ENCODE peak calls at places on chromosomes 13 and 19, in nine cellular contexts. One of them, this sample, is unnamed.

GRCh38 chr19:39032164-39032918 is at the start of gene FBXO27:
- DNase-seq in RWPE1: peak
- DNase-seq in smooth muscle cell of the brain vasculature: no peak
- DNase-seq in substantia nigra: no peak
- DNase-seq in GM18507: no peak
- DNase-seq in effector memory CD8-positive, alpha-beta T cell: no peak
- DNase-seq in suprapubic skin: peak
- DNase-seq in activated CD8-positive, alpha-beta memory T cell treated with anti-CD3 and anti-CD28 coated beads, Interleukin-2, amount 50 U/mL, for 4 hours: no peak
- DNase-seq in NCI-H69: peak
- DNase-seq in this sample: no peak

GRCh38 chr19:50205681-50206138 is 2.3 kb downstream of the MYH14 start:
- DNase-seq in NCI-H69: peak
- DNase-seq in smooth muscle cell of the brain vasculature: no peak
- DNase-seq in GM18507: no peak
- DNase-seq in effector memory CD8-positive, alpha-beta T cell: no peak
- DNase-seq in activated CD8-positive, alpha-beta memory T cell treated with anti-CD3 and anti-CD28 coated beads, Interleukin-2, amount 50 U/mL, for 4 hours: no peak
- DNase-seq in RWPE1: no peak
- DNase-seq in substantia nigra: no peak
- DNase-seq in suprapubic skin: no peak
- DNase-seq in this sample: no peak

GRCh38 chr13:73934771-73935170 is 199.4 kb downstream of the KLF12 start:
- DNase-seq in smooth muscle cell of the brain vasculature: no peak
- DNase-seq in GM18507: no peak
- DNase-seq in RWPE1: no peak
- DNase-seq in activated CD8-positive, alpha-beta memory T cell treated with anti-CD3 and anti-CD28 coated beads, Interleukin-2, amount 50 U/mL, for 4 hours: no peak
- DNase-seq in suprapubic skin: no peak
- DNase-seq in NCI-H69: no peak
- DNase-seq in substantia nigra: no peak
- DNase-seq in effector memory CD8-positive, alpha-beta T cell: no peak
- DNase-seq in this sample: no peak

GRCh38 chr19:13804830-13805683 is 9.8 kb downstream of the ZSWIM4 start:
- DNase-seq in suprapubic skin: no peak
- DNase-seq in effector memory CD8-positive, alpha-beta T cell: no peak
- DNase-seq in smooth muscle cell of the brain vasculature: no peak
- DNase-seq in activated CD8-positive, alpha-beta memory T cell treated with anti-CD3 and anti-CD28 coated beads, Interleukin-2, amount 50 U/mL, for 4 hours: peak
- DNase-seq in substantia nigra: no peak
- DNase-seq in RWPE1: no peak
- DNase-seq in NCI-H69: peak
- DNase-seq in GM18507: no peak
- DNase-seq in this sample: no peak

GRCh38 chr13:31765441-31765840 is 26.1 kb downstream of the RXFP2 start:
- DNase-seq in NCI-H69: no peak
- DNase-seq in activated CD8-positive, alpha-beta memory T cell treated with anti-CD3 and anti-CD28 coated beads, Interleukin-2, amount 50 U/mL, for 4 hours: no peak
- DNase-seq in smooth muscle cell of the brain vasculature: no peak
- DNase-seq in RWPE1: no peak
- DNase-seq in suprapubic skin: no peak
- DNase-seq in GM18507: no peak
- DNase-seq in effector memory CD8-positive, alpha-beta T cell: no peak
- DNase-seq in substantia nigra: no peak
- DNase-seq in this sample: no peak

GRCh38 chr13:96822900-96823299 is 171.4 kb downstream of the OXGR1 start:
- DNase-seq in NCI-H69: peak
- DNase-seq in substantia nigra: no peak
- DNase-seq in GM18507: no peak
- DNase-seq in suprapubic skin: no peak
- DNase-seq in activated CD8-positive, alpha-beta memory T cell treated with anti-CD3 and anti-CD28 coated beads, Interleukin-2, amount 50 U/mL, for 4 hours: no peak
- DNase-seq in RWPE1: no peak
- DNase-seq in smooth muscle cell of the brain vasculature: no peak
- DNase-seq in effector memory CD8-positive, alpha-beta T cell: no peak
- DNase-seq in this sample: no peak

GRCh38 chr19:52935434-52935833 is 12.2 kb upstream of the ZNF888 start:
- DNase-seq in RWPE1: no peak
- DNase-seq in NCI-H69: no peak
- DNase-seq in GM18507: no peak
- DNase-seq in smooth muscle cell of the brain vasculature: no peak
- DNase-seq in activated CD8-positive, alpha-beta memory T cell treated with anti-CD3 and anti-CD28 coated beads, Interleukin-2, amount 50 U/mL, for 4 hours: no peak
- DNase-seq in suprapubic skin: no peak
- DNase-seq in effector memory CD8-positive, alpha-beta T cell: no peak
- DNase-seq in substantia nigra: no peak
- DNase-seq in this sample: no peak

GRCh38 chr13:113970810-113971470 is 2.9 kb downstream of the C13orf46 start:
- DNase-seq in effector memory CD8-positive, alpha-beta T cell: no peak
- DNase-seq in suprapubic skin: no peak
- DNase-seq in activated CD8-positive, alpha-beta memory T cell treated with anti-CD3 and anti-CD28 coated beads, Interleukin-2, amount 50 U/mL, for 4 hours: no peak
- DNase-seq in NCI-H69: no peak
- DNase-seq in smooth muscle cell of the brain vasculature: no peak
- DNase-seq in RWPE1: peak
- DNase-seq in substantia nigra: no peak
- DNase-seq in GM18507: no peak
- DNase-seq in this sample: no peak

GRCh38 chr13:111946214-111946613 is 120.7 kb upstream of the SOX1 start:
- DNase-seq in NCI-H69: no peak
- DNase-seq in GM18507: no peak
- DNase-seq in effector memory CD8-positive, alpha-beta T cell: no peak
- DNase-seq in suprapubic skin: peak
- DNase-seq in RWPE1: no peak
- DNase-seq in smooth muscle cell of the brain vasculature: no peak
- DNase-seq in substantia nigra: no peak
- DNase-seq in activated CD8-positive, alpha-beta memory T cell treated with anti-CD3 and anti-CD28 coated beads, Interleukin-2, amount 50 U/mL, for 4 hours: no peak
- DNase-seq in this sample: no peak

GRCh38 chr19:39142655-39143054 is 17.1 kb downstream of the PAK4 start:
- DNase-seq in suprapubic skin: no peak
- DNase-seq in GM18507: no peak
- DNase-seq in RWPE1: no peak
- DNase-seq in activated CD8-positive, alpha-beta memory T cell treated with anti-CD3 and anti-CD28 coated beads, Interleukin-2, amount 50 U/mL, for 4 hours: no peak
- DNase-seq in effector memory CD8-positive, alpha-beta T cell: no peak
- DNase-seq in substantia nigra: no peak
- DNase-seq in NCI-H69: no peak
- DNase-seq in smooth muscle cell of the brain vasculature: no peak
- DNase-seq in this sample: no peak

GRCh38 chr19:1131718-1132552 is 28.1 kb downstream of the GPX4 start:
- DNase-seq in substantia nigra: no peak
- DNase-seq in NCI-H69: peak
- DNase-seq in smooth muscle cell of the brain vasculature: peak
- DNase-seq in effector memory CD8-positive, alpha-beta T cell: peak
- DNase-seq in suprapubic skin: peak
- DNase-seq in GM18507: peak
- DNase-seq in RWPE1: peak
- DNase-seq in activated CD8-positive, alpha-beta memory T cell treated with anti-CD3 and anti-CD28 coated beads, Interleukin-2, amount 50 U/mL, for 4 hours: peak
- DNase-seq in this sample: no peak

GRCh38 chr13:100491164-100491847 is 97.3 kb downstream of the GGACT start:
- DNase-seq in smooth muscle cell of the brain vasculature: no peak
- DNase-seq in activated CD8-positive, alpha-beta memory T cell treated with anti-CD3 and anti-CD28 coated beads, Interleukin-2, amount 50 U/mL, for 4 hours: no peak
- DNase-seq in GM18507: no peak
- DNase-seq in suprapubic skin: no peak
- DNase-seq in RWPE1: no peak
- DNase-seq in substantia nigra: no peak
- DNase-seq in effector memory CD8-positive, alpha-beta T cell: no peak
- DNase-seq in NCI-H69: peak
- DNase-seq in this sample: no peak

GRCh38 chr13:51920786-51921185 is 59.0 kb downstream of the CCDC70 start:
- DNase-seq in smooth muscle cell of the brain vasculature: no peak
- DNase-seq in RWPE1: no peak
- DNase-seq in effector memory CD8-positive, alpha-beta T cell: no peak
- DNase-seq in activated CD8-positive, alpha-beta memory T cell treated with anti-CD3 and anti-CD28 coated beads, Interleukin-2, amount 50 U/mL, for 4 hours: no peak
- DNase-seq in GM18507: no peak
- DNase-seq in suprapubic skin: peak
- DNase-seq in NCI-H69: no peak
- DNase-seq in substantia nigra: no peak
- DNase-seq in this sample: no peak

GRCh38 chr19:48568345-48568886 is 16.4 kb downstream of the SULT2B1 start:
- DNase-seq in effector memory CD8-positive, alpha-beta T cell: no peak
- DNase-seq in RWPE1: peak
- DNase-seq in substantia nigra: peak
- DNase-seq in NCI-H69: peak
- DNase-seq in activated CD8-positive, alpha-beta memory T cell treated with anti-CD3 and anti-CD28 coated beads, Interleukin-2, amount 50 U/mL, for 4 hours: no peak
- DNase-seq in smooth muscle cell of the brain vasculature: no peak
- DNase-seq in suprapubic skin: peak
- DNase-seq in GM18507: no peak
- DNase-seq in this sample: peak

GRCh38 chr19:3575260-3575741 is 2.6 kb downstream of the HMG20B start:
- DNase-seq in effector memory CD8-positive, alpha-beta T cell: no peak
- DNase-seq in activated CD8-positive, alpha-beta memory T cell treated with anti-CD3 and anti-CD28 coated beads, Interleukin-2, amount 50 U/mL, for 4 hours: no peak
- DNase-seq in RWPE1: no peak
- DNase-seq in substantia nigra: no peak
- DNase-seq in GM18507: no peak
- DNase-seq in suprapubic skin: no peak
- DNase-seq in NCI-H69: peak
- DNase-seq in smooth muscle cell of the brain vasculature: no peak
- DNase-seq in this sample: no peak

GRCh38 chr13:33494596-33495214 is 209.2 kb upstream of the STARD13 start:
- DNase-seq in suprapubic skin: no peak
- DNase-seq in effector memory CD8-positive, alpha-beta T cell: no peak
- DNase-seq in smooth muscle cell of the brain vasculature: peak
- DNase-seq in RWPE1: peak
- DNase-seq in activated CD8-positive, alpha-beta memory T cell treated with anti-CD3 and anti-CD28 coated beads, Interleukin-2, amount 50 U/mL, for 4 hours: no peak
- DNase-seq in GM18507: no peak
- DNase-seq in NCI-H69: peak
- DNase-seq in substantia nigra: no peak
- DNase-seq in this sample: peak

GRCh38 chr13:80235559-80236296 is 105.2 kb downstream of the SPRY2 start:
- DNase-seq in activated CD8-positive, alpha-beta memory T cell treated with anti-CD3 and anti-CD28 coated beads, Interleukin-2, amount 50 U/mL, for 4 hours: no peak
- DNase-seq in NCI-H69: peak
- DNase-seq in smooth muscle cell of the brain vasculature: no peak
- DNase-seq in GM18507: no peak
- DNase-seq in RWPE1: peak
- DNase-seq in effector memory CD8-positive, alpha-beta T cell: no peak
- DNase-seq in substantia nigra: no peak
- DNase-seq in suprapubic skin: no peak
- DNase-seq in this sample: no peak

GRCh38 chr19:46728693-46729339 is 11.9 kb upstream of the PRKD2 start:
- DNase-seq in substantia nigra: no peak
- DNase-seq in NCI-H69: peak
- DNase-seq in effector memory CD8-positive, alpha-beta T cell: peak
- DNase-seq in RWPE1: peak
- DNase-seq in activated CD8-positive, alpha-beta memory T cell treated with anti-CD3 and anti-CD28 coated beads, Interleukin-2, amount 50 U/mL, for 4 hours: peak
- DNase-seq in GM18507: peak
- DNase-seq in suprapubic skin: no peak
- DNase-seq in smooth muscle cell of the brain vasculature: no peak
- DNase-seq in this sample: no peak

GRCh38 chr19:19261350-19262189 is 11.5 kb downstream of the TM6SF2 start:
- DNase-seq in activated CD8-positive, alpha-beta memory T cell treated with anti-CD3 and anti-CD28 coated beads, Interleukin-2, amount 50 U/mL, for 4 hours: no peak
- DNase-seq in substantia nigra: no peak
- DNase-seq in smooth muscle cell of the brain vasculature: no peak
- DNase-seq in RWPE1: no peak
- DNase-seq in NCI-H69: peak
- DNase-seq in suprapubic skin: no peak
- DNase-seq in GM18507: no peak
- DNase-seq in effector memory CD8-positive, alpha-beta T cell: no peak
- DNase-seq in this sample: no peak

GRCh38 chr19:4390017-4390861 is 10.1 kb downstream of the SH3GL1 start:
- DNase-seq in GM18507: no peak
- DNase-seq in RWPE1: no peak
- DNase-seq in smooth muscle cell of the brain vasculature: no peak
- DNase-seq in activated CD8-positive, alpha-beta memory T cell treated with anti-CD3 and anti-CD28 coated beads, Interleukin-2, amount 50 U/mL, for 4 hours: no peak
- DNase-seq in substantia nigra: no peak
- DNase-seq in NCI-H69: peak
- DNase-seq in suprapubic skin: no peak
- DNase-seq in effector memory CD8-positive, alpha-beta T cell: no peak
- DNase-seq in this sample: no peak

GRCh38 chr13:98540476-98540875 is 36.4 kb downstream of the STK24 start:
- DNase-seq in effector memory CD8-positive, alpha-beta T cell: no peak
- DNase-seq in suprapubic skin: no peak
- DNase-seq in RWPE1: no peak
- DNase-seq in substantia nigra: no peak
- DNase-seq in NCI-H69: no peak
- DNase-seq in activated CD8-positive, alpha-beta memory T cell treated with anti-CD3 and anti-CD28 coated beads, Interleukin-2, amount 50 U/mL, for 4 hours: no peak
- DNase-seq in smooth muscle cell of the brain vasculature: no peak
- DNase-seq in GM18507: no peak
- DNase-seq in this sample: no peak

GRCh38 chr13:94329754-94330551 is 149.5 kb downstream of the DCT start:
- DNase-seq in GM18507: no peak
- DNase-seq in smooth muscle cell of the brain vasculature: peak
- DNase-seq in NCI-H69: peak
- DNase-seq in effector memory CD8-positive, alpha-beta T cell: no peak
- DNase-seq in RWPE1: peak
- DNase-seq in suprapubic skin: no peak
- DNase-seq in activated CD8-positive, alpha-beta memory T cell treated with anti-CD3 and anti-CD28 coated beads, Interleukin-2, amount 50 U/mL, for 4 hours: no peak
- DNase-seq in substantia nigra: no peak
- DNase-seq in this sample: peak

GRCh38 chr13:28329395-28330158 is 165.4 kb downstream of the FLT1 start:
- DNase-seq in substantia nigra: no peak
- DNase-seq in effector memory CD8-positive, alpha-beta T cell: no peak
- DNase-seq in smooth muscle cell of the brain vasculature: peak
- DNase-seq in RWPE1: no peak
- DNase-seq in GM18507: no peak
- DNase-seq in activated CD8-positive, alpha-beta memory T cell treated with anti-CD3 and anti-CD28 coated beads, Interleukin-2, amount 50 U/mL, for 4 hours: no peak
- DNase-seq in suprapubic skin: no peak
- DNase-seq in NCI-H69: no peak
- DNase-seq in this sample: peak

GRCh38 chr13:91544723-91545122 is 146.3 kb downstream of the GPC5 start:
- DNase-seq in GM18507: no peak
- DNase-seq in substantia nigra: no peak
- DNase-seq in activated CD8-positive, alpha-beta memory T cell treated with anti-CD3 and anti-CD28 coated beads, Interleukin-2, amount 50 U/mL, for 4 hours: no peak
- DNase-seq in suprapubic skin: no peak
- DNase-seq in smooth muscle cell of the brain vasculature: no peak
- DNase-seq in effector memory CD8-positive, alpha-beta T cell: no peak
- DNase-seq in RWPE1: no peak
- DNase-seq in NCI-H69: peak
- DNase-seq in this sample: no peak

GRCh38 chr13:109431217-109431616 is 355.2 kb downstream of the IRS2 start:
- DNase-seq in activated CD8-positive, alpha-beta memory T cell treated with anti-CD3 and anti-CD28 coated beads, Interleukin-2, amount 50 U/mL, for 4 hours: no peak
- DNase-seq in RWPE1: no peak
- DNase-seq in effector memory CD8-positive, alpha-beta T cell: no peak
- DNase-seq in GM18507: no peak
- DNase-seq in smooth muscle cell of the brain vasculature: no peak
- DNase-seq in suprapubic skin: no peak
- DNase-seq in substantia nigra: no peak
- DNase-seq in NCI-H69: no peak
- DNase-seq in this sample: no peak

GRCh38 chr19:49615861-49616260 is 24.1 kb downstream of the RRAS start:
- DNase-seq in GM18507: no peak
- DNase-seq in NCI-H69: no peak
- DNase-seq in suprapubic skin: no peak
- DNase-seq in RWPE1: no peak
- DNase-seq in substantia nigra: no peak
- DNase-seq in smooth muscle cell of the brain vasculature: no peak
- DNase-seq in effector memory CD8-positive, alpha-beta T cell: no peak
- DNase-seq in activated CD8-positive, alpha-beta memory T cell treated with anti-CD3 and anti-CD28 coated beads, Interleukin-2, amount 50 U/mL, for 4 hours: no peak
- DNase-seq in this sample: no peak

GRCh38 chr13:67366533-67366932 is 136.4 kb upstream of the PCDH9 start:
- DNase-seq in RWPE1: no peak
- DNase-seq in suprapubic skin: no peak
- DNase-seq in substantia nigra: no peak
- DNase-seq in effector memory CD8-positive, alpha-beta T cell: no peak
- DNase-seq in smooth muscle cell of the brain vasculature: no peak
- DNase-seq in NCI-H69: peak
- DNase-seq in activated CD8-positive, alpha-beta memory T cell treated with anti-CD3 and anti-CD28 coated beads, Interleukin-2, amount 50 U/mL, for 4 hours: no peak
- DNase-seq in GM18507: no peak
- DNase-seq in this sample: no peak

GRCh38 chr19:43809762-43810696 is 7.8 kb upstream of the LYPD5 start:
- DNase-seq in GM18507: no peak
- DNase-seq in substantia nigra: no peak
- DNase-seq in effector memory CD8-positive, alpha-beta T cell: no peak
- DNase-seq in activated CD8-positive, alpha-beta memory T cell treated with anti-CD3 and anti-CD28 coated beads, Interleukin-2, amount 50 U/mL, for 4 hours: no peak
- DNase-seq in NCI-H69: peak
- DNase-seq in suprapubic skin: no peak
- DNase-seq in smooth muscle cell of the brain vasculature: peak
- DNase-seq in RWPE1: peak
- DNase-seq in this sample: no peak

GRCh38 chr13:30985637-30986205 is 53.3 kb downstream of the TEX26 start:
- DNase-seq in GM18507: no peak
- DNase-seq in effector memory CD8-positive, alpha-beta T cell: no peak
- DNase-seq in smooth muscle cell of the brain vasculature: no peak
- DNase-seq in activated CD8-positive, alpha-beta memory T cell treated with anti-CD3 and anti-CD28 coated beads, Interleukin-2, amount 50 U/mL, for 4 hours: no peak
- DNase-seq in NCI-H69: no peak
- DNase-seq in substantia nigra: no peak
- DNase-seq in suprapubic skin: no peak
- DNase-seq in RWPE1: peak
- DNase-seq in this sample: peak

GRCh38 chr19:1690570-1691307 is 38.3 kb upstream of the TCF3 start:
- DNase-seq in GM18507: peak
- DNase-seq in RWPE1: peak
- DNase-seq in NCI-H69: peak
- DNase-seq in substantia nigra: no peak
- DNase-seq in activated CD8-positive, alpha-beta memory T cell treated with anti-CD3 and anti-CD28 coated beads, Interleukin-2, amount 50 U/mL, for 4 hours: peak
- DNase-seq in suprapubic skin: no peak
- DNase-seq in smooth muscle cell of the brain vasculature: no peak
- DNase-seq in effector memory CD8-positive, alpha-beta T cell: peak
- DNase-seq in this sample: no peak